ENCODE peak calls at places on chromosomes 6 and 20, in nine cellular contexts. C is globus pallidus; E is effector memory CD8-positive, alpha-beta T cell; H is fibroblast of mammary gland; W is HEK293T; R is stimulated activated CD8-positive, alpha-beta memory T cell treated with anti-CD3 and anti-CD28 coated beads, Interleukin-7, amount 100 ng/mL, for 48 hours; I is ELF-1; A is A549; Y is cardiac fibroblast. P is an unnamed sample.

GRCh38 chr6:1029196-1029595 is 282.7 kb upstream of the FOXQ1 start:
- DNase-seq in I (no peak), A (no peak), R (no peak), E (no peak), W (no peak), Y (no peak), H (no peak), C (no peak), P (no peak)

GRCh38 chr6:29887330-29887818 is 55.0 kb upstream of the HLA-A start:
- DNase-seq in E (peak; percentile 34), A (no peak), I (peak; percentile 2), Y (peak; percentile 29), C (peak; percentile 8), W (no peak), R (peak; percentile 5), H (peak; percentile 21), P (peak; percentile 33)

GRCh38 chr20:58470336-58470978 is 44.7 kb downstream of the APCDD1L start:
- DNase-seq in W (no peak), H (no peak), A (no peak), E (no peak), C (no peak), R (no peak), I (no peak), Y (no peak), P (no peak)

GRCh38 chr20:57605045-57605444 is 15.2 kb downstream of the ZBP1 start:
- DNase-seq in A (no peak), C (no peak), I (no peak), Y (no peak), H (no peak), W (no peak), R (no peak), E (peak; percentile 53), P (no peak)

GRCh38 chr20:16063876-16064275 is 509.4 kb downstream of the KIF16B start:
- DNase-seq in Y (no peak), H (peak; percentile 1), E (no peak), R (no peak), W (no peak), I (no peak), C (no peak), A (no peak), P (no peak)

GRCh38 chr20:17610566-17611289 is 40.9 kb downstream of the DSTN start:
- DNase-seq in A (no peak), C (no peak), R (no peak), E (peak; percentile 54), I (no peak), Y (no peak), W (no peak), H (no peak), P (no peak)

GRCh38 chr6:166436195-166437139 is 53.7 kb upstream of the MPC1 start:
- DNase-seq in C (no peak), A (no peak), W (no peak), H (no peak), E (no peak), R (no peak), Y (no peak), I (no peak), P (no peak)

GRCh38 chr6:119467478-119468081 is 118.0 kb upstream of the MAN1A1 start:
- DNase-seq in A (no peak), R (no peak), H (peak; percentile 60), I (no peak), W (no peak), Y (peak; percentile 45), E (no peak), C (no peak), P (no peak)

GRCh38 chr6:124903797-124904196 is 58.4 kb upstream of the RNF217 start:
- DNase-seq in E (no peak), Y (no peak), R (no peak), H (no peak), A (no peak), I (no peak), C (no peak), W (no peak), P (no peak)

GRCh38 chr6:28081486-28081751 is 1.1 kb downstream of the ZNF165 start:
- DNase-seq in I (no peak), W (no peak), H (no peak), Y (no peak), C (no peak), R (no peak), E (peak; percentile 45), A (no peak), P (no peak)

GRCh38 chr20:54208492-54209044 is 681 bp downstream of the PFDN4 start:
- DNase-seq in A (peak; percentile 21), I (peak; percentile 48), C (peak; percentile 18), H (peak; percentile 68), W (peak; percentile 14), Y (peak; percentile 40), E (no peak), R (no peak), P (peak; percentile 40)

GRCh38 chr20:11153819-11154218 is 480.0 kb upstream of the JAG1 start:
- DNase-seq in Y (peak; percentile 25), C (no peak), E (no peak), H (no peak), W (no peak), R (no peak), A (peak; percentile 31), I (no peak), P (no peak)

GRCh38 chr6:15442467-15442866 is 196.6 kb downstream of the JARID2 start:
- DNase-seq in H (no peak), R (no peak), E (no peak), A (no peak), I (no peak), Y (no peak), W (no peak), C (no peak), P (no peak)